ENCODE peak calls at places on chromosomes 13 and 19, in four cellular contexts. E, H, C and T are unnamed samples. For H3K9me3, the result is how much of the 10 kb centered on the place peaks cover.

GRCh38 chr19:10238172-10238783 is 7.1 kb upstream of the S1PR2 start:
- DNase-seq in E (no peak), H (peak), C (no peak), T (peak)

GRCh38 chr13:109131698-109132257 is 502.4 kb downstream of the MYO16 start:
- DNase-seq in E (no peak), H (no peak), C (no peak), T (no peak)

GRCh38 chr19:37007587-37008220 is 70.5 kb upstream of the ZNF420 start:
- DNase-seq in E (no peak), H (peak), C (no peak), T (peak)

GRCh38 chr19:31332096-31332495 is 17.1 kb downstream of the TSHZ3 start:
- DNase-seq in E (no peak), H (no peak), C (no peak), T (peak)

GRCh38 chr13:31998131-31998530 is 33.4 kb upstream of the FRY start:
- DNase-seq in E (no peak), H (peak), C (no peak), T (no peak)

GRCh38 chr13:28611654-28612131 is 47.2 kb upstream of the POMP start:
- DNase-seq in E (no peak), H (no peak), C (peak), T (no peak)

GRCh38 chr13:51714663-51715168 is 89.2 kb downstream of the DHRS12 start:
- DNase-seq in E (no peak), H (no peak), C (no peak), T (no peak)

GRCh38 chr19:20044663-20045062 is 5.4 kb upstream of the ZNF682 start:
- DNase-seq in E (no peak), H (no peak), C (no peak), T (no peak)

GRCh38 chr19:46205183-46205984 is 24.2 kb upstream of the IGFL1 start:
- DNase-seq in E (no peak), H (no peak), C (no peak), T (no peak)

GRCh38 chr13:113917523-113918371 is 53.9 kb upstream of the GAS6 start:
- DNase-seq in E (no peak), H (peak), C (no peak), T (no peak)

GRCh38 chr19:54133312-54133956 is 4.1 kb upstream of the CNOT3 start:
- DNase-seq in E (peak), H (no peak), C (peak), T (no peak)

GRCh38 chr19:31099470-31100190 is 249.6 kb downstream of the TSHZ3 start:
- DNase-seq in E (no peak), H (no peak), C (no peak), T (no peak)

GRCh38 chr13:28329395-28330158 is 165.4 kb downstream of the FLT1 start:
- DNase-seq in E (no peak), H (no peak), C (peak), T (no peak)

GRCh38 chr13:38045278-38046048 is 175.9 kb upstream of the TRPC4 start:
- DNase-seq in E (peak), H (no peak), C (peak), T (no peak)

GRCh38 chr19:19224852-19225494 is 13.2 kb downstream of the NCAN start:
- DNase-seq in E (peak), H (peak), C (peak), T (no peak)

GRCh38 chr13:113122571-113123225 is at the start of gene F10:
- DNase-seq in E (no peak), H (peak), C (no peak), T (no peak)

GRCh38 chr19:48646192-48646911 is 365 bp upstream of the CA11 start:
- DNase-seq in E (peak), H (peak), C (peak), T (peak)

GRCh38 chr13:51560336-51560735 is 23.9 kb upstream of the WDFY2 start:
- DNase-seq in E (no peak), H (no peak), C (no peak), T (no peak)

GRCh38 chr13:35791191-35791902 is 314.9 kb upstream of the MAB21L1 start:
- DNase-seq in E (no peak), H (no peak), C (no peak), T (no peak)

GRCh38 chr13:113029487-113030258 is 60.7 kb downstream of the MCF2L start:
- DNase-seq in E (peak), H (peak), C (peak), T (no peak)

GRCh38 chr13:113729329-113730019 is 29.6 kb upstream of the TMEM255B start:
- DNase-seq in E (no peak), H (no peak), C (no peak), T (no peak)

GRCh38 chr13:27020415-27020814 is 151.2 kb downstream of the USP12 start:
- DNase-seq in E (no peak), H (no peak), C (no peak), T (no peak)

GRCh38 chr19:49820125-49820524 is 2.0 kb downstream of the MED25 start:
- DNase-seq in E (no peak), H (no peak), C (no peak), T (no peak)

GRCh38 chr13:50334944-50335343 is 319.7 kb downstream of the KCNRG start:
- DNase-seq in E (peak), H (no peak), C (peak), T (no peak)

GRCh38 chr13:50928609-50929274 is 19.2 kb downstream of the RNASEH2B start:
- DNase-seq in E (no peak), H (no peak), C (no peak), T (no peak)

GRCh38 chr13:24165746-24166145 is 5.2 kb downstream of the SPATA13 start:
- DNase-seq in E (no peak), H (no peak), C (peak), T (no peak)

GRCh38 chr19:43806848-43807247 is 4.6 kb upstream of the LYPD5 start:
- DNase-seq in E (no peak), H (no peak), C (no peak), T (no peak)

GRCh38 chr19:409515-410242 is 732 bp upstream of the C2CD4C start:
- DNase-seq in E (no peak), H (no peak), C (no peak), T (peak)

GRCh38 chr19:23222998-23223652 is 27.1 kb downstream of the ZNF724 start:
- DNase-seq in E (no peak), H (no peak), C (no peak), T (no peak)
- H3K9me3 ChIP-seq in E (under half), H (under half), C (under half), T (under half)

DNA sequence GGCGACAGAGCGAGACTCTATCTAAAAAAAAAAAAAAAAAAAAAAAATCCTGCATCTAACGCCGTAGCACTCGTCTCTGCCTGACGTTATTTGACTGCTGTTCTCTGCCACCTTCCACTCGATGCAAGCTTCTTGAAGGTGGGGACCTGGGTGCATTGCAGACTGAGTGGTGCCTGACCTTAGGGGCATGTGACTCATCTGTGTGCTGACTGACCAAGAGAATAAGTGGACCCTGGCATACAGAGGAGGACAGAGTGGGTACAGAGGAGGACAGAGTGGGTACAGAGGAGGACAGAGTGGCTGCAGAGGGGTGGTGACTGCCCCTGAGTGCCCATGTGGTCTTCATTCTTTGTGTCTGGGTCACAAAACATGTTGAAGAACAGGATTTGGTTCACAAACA is 7.6 kb downstream of the WTIP start:
- DNase-seq in E (no peak), H (no peak), C (no peak), T (no peak)
- H3K9me3 ChIP-seq in E (under half), H (under half), C (under half), T (under half)

DNA sequence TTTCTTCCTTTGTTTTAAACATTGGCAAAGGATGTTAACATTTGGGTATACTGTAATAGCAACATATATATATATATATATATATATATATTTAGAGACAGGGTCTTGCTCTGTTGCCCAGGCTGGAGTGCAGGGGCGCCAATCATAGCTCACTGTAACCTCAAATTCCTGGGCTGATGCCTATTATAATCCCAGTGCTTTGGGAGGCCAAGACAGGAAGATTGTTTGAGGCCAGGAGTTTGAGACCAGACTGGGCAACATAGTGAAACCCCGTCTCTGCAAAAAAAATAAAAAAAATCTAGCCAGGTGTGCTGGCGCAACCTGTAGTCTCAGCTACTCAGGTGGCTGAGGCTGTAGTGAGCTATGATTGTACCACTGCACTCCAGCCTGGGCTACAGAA is 5.4 kb downstream of the BLVRB start:
- DNase-seq in E (no peak), H (no peak), C (no peak), T (no peak)
- H3K9me3 ChIP-seq in E (under half), H (under half), C (under half), T (under half)

GRCh38 chr19:58145849-58146248 is 4.7 kb downstream of the ZNF329 start:
- DNase-seq in E (no peak), H (no peak), C (no peak), T (no peak)
- H3K9me3 ChIP-seq in E (under half), H (under half), C (under half), T (under half)

DNA sequence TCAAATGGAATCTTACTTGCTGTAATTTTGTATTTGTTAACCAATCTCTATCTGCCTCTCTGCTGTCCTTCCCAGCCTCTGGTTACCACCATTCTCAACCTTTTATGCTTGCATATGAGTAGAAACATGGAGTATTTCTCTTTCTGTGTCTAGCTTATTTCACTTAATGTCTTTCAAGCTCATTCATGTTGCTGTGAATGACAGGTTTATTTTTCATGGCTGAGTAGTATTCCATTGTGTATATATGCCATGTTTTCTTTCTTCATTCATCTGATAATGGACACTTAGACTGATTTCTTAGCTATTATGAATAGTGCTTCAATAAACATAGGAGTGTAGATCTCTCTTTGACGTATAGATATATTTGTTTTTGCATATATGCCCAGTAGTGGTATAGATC is 13.4 kb downstream of the ZNF460 start:
- DNase-seq in E (no peak), H (no peak), C (no peak), T (no peak)
- H3K9me3 ChIP-seq in E (under half), H (under half), C (under half), T (under half)

GRCh38 chr19:41578886-41579285 is 2.9 kb downstream of the CEACAM21 start:
- DNase-seq in E (no peak), H (no peak), C (no peak), T (no peak)
- H3K9me3 ChIP-seq in E (under half), H (under half), C (under half), T (under half)

GRCh38 chr13:19171563-19171962 is 10.1 kb downstream of the TUBA3C start:
- DNase-seq in E (no peak), H (no peak), C (no peak), T (no peak)
- H3K9me3 ChIP-seq in E (half or more), H (under half), C (under half), T (under half)

GRCh38 chr19:9165256-9165655 is 13.5 kb upstream of the OR7D2 start:
- DNase-seq in E (no peak), H (no peak), C (no peak), T (no peak)

GRCh38 chr19:9161427-9161826 is 17.4 kb upstream of the OR7D2 start:
- DNase-seq in E (no peak), H (no peak), C (no peak), T (no peak)

GRCh38 chr19:9156304-9156703 is 16.1 kb downstream of the ZNF317 start:
- DNase-seq in E (no peak), H (no peak), C (no peak), T (no peak)

GRCh38 chr19:9155591-9155990 is 15.4 kb downstream of the ZNF317 start:
- DNase-seq in E (no peak), H (no peak), C (no peak), T (no peak)

DNA sequence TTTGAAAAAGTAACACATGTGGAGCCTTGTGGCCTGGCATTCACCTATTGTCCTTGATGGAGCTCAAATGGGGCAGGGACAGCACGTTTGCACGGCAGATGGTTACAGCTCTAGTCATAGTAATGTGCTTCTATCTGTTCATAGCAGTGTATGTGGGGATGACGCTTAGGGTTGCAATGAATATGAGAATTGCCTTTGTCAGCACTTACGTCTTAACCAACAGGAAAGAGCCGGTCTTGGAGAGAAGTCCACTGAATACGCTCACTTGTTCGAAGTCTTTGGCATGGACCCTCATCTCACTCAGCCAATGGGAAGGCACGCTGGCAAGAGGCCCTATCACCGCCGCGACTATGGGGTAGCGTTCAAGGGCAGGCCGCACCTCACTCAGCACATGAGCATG is 18.9 kb upstream of the OR7D2 start:
- DNase-seq in E (no peak), H (no peak), C (no peak), T (no peak)
- H3K9me3 ChIP-seq in E (half or more), H (under half), C (under half), T (under half)

DNA sequence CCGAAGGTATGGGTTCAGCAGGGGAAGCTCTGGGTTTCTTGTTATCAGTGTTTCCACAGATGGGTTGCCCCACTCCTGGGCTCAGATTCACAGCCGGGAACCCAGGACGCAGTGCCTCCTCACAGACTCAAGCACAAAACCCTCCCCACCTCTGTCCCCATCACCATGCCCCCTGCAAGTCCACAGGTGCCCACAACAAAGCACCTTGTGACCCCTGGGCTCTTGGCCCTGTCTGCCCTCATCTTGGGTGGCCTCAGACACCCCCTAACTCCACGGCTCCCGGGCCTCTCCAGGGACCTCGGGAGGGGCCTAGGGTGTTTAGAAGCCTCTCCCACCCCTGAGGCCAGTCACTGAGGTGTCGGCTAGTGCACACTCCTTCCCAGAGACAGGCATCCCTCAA is 231.7 kb downstream of the TUBA3C start:
- DNase-seq in E (no peak), H (no peak), C (no peak), T (no peak)
- H3K9me3 ChIP-seq in E (half or more), H (under half), C (under half), T (under half)